ENCODE peak calls at places on chromosome 14, in five cellular contexts. O is osteocyte, F is IMR-90, S is neural crest cell, E is epithelial cell of esophagus. I is an unnamed sample.

GRCh38 chr14:61466249-61466904 is 145.0 kb downstream of the PRKCH start:
- DNase-seq in O (no peak), F (peak; percentile 98), S (no peak), E (peak; percentile 95), I (no peak)

GRCh38 chr14:91326514-91326832 is 82.0 kb upstream of the GPR68 start:
- DNase-seq in O (no peak), F (no peak), S (no peak), E (no peak), I (no peak)

GRCh38 chr14:49755378-49755777 is 12.6 kb upstream of the KLHDC2 start:
- DNase-seq in O (no peak), F (no peak), S (no peak), E (no peak), I (no peak)

GRCh38 chr14:58171090-58171489 is 19.1 kb upstream of the ARMH4 start:
- DNase-seq in O (no peak), F (peak; percentile 82), S (peak; percentile 55), E (peak; percentile 91), I (peak; percentile 67)

GRCh38 chr14:72196237-72196636 is 264.0 kb downstream of the RGS6 start:
- DNase-seq in O (no peak), F (no peak), S (no peak), E (no peak), I (no peak)

GRCh38 chr14:89621791-89622638 is 205.0 kb upstream of the FOXN3 start:
- DNase-seq in O (no peak), F (no peak), S (no peak), E (no peak), I (no peak)

GRCh38 chr14:93996130-93996695 is 888 bp upstream of the CCDC197 start:
- DNase-seq in O (no peak), F (no peak), S (no peak), E (no peak), I (no peak)

GRCh38 chr14:52694761-52695480 is 437 bp downstream of the ERO1A start:
- DNase-seq in O (no peak), F (peak; percentile 49), S (no peak), E (peak; percentile 71), I (peak; percentile 47)

GRCh38 chr14:49769171-49769570 is 1.2 kb downstream of the KLHDC2 start:
- DNase-seq in O (no peak), F (peak; percentile 52), S (no peak), E (peak; percentile 22), I (no peak)

GRCh38 chr14:63717704-63718103 is 10.2 kb downstream of the SGPP1 start:
- DNase-seq in O (no peak), F (peak; percentile 36), S (no peak), E (peak; percentile 17), I (no peak)

GRCh38 chr14:99802301-99803105 is 9.3 kb downstream of the EML1 start:
- DNase-seq in O (no peak), F (peak; percentile 53), S (no peak), E (no peak), I (no peak)

GRCh38 chr14:46399049-46399448 is 252.5 kb downstream of the RPL10L start:
- DNase-seq in O (no peak), F (no peak), S (no peak), E (no peak), I (no peak)

GRCh38 chr14:96888593-96888992 is 91.4 kb downstream of the VRK1 start:
- DNase-seq in O (no peak), F (no peak), S (no peak), E (no peak), I (no peak)

GRCh38 chr14:78131201-78131600 is 39.0 kb upstream of the NRXN3 start:
- DNase-seq in O (no peak), F (no peak), S (no peak), E (no peak), I (no peak)

GRCh38 chr14:31568671-31569070 is 7.5 kb downstream of the NUBPL start:
- DNase-seq in O (no peak), F (peak; percentile 61), S (no peak), E (peak; percentile 61), I (no peak)

GRCh38 chr14:52575858-52576257 is 23.2 kb downstream of the GPR137C start:
- DNase-seq in O (no peak), F (no peak), S (no peak), E (no peak), I (no peak)

GRCh38 chr14:77198576-77198975 is 17.0 kb downstream of the TMEM63C start:
- DNase-seq in O (no peak), F (no peak), S (no peak), E (no peak), I (no peak)

GRCh38 chr14:104106471-104106991 is 21.0 kb downstream of the ASPG start:
- DNase-seq in O (no peak), F (no peak), S (no peak), E (no peak), I (no peak)

GRCh38 chr14:59428581-59429012 is 36.6 kb downstream of the GPR135 start:
- DNase-seq in O (no peak), F (peak; percentile 83), S (no peak), E (no peak), I (no peak)
- TF ChIP-seq CTCF in O (peak; percentile 60), F (peak; percentile 29), S (no peak), E (peak; percentile 26), I (no peak)

DNA sequence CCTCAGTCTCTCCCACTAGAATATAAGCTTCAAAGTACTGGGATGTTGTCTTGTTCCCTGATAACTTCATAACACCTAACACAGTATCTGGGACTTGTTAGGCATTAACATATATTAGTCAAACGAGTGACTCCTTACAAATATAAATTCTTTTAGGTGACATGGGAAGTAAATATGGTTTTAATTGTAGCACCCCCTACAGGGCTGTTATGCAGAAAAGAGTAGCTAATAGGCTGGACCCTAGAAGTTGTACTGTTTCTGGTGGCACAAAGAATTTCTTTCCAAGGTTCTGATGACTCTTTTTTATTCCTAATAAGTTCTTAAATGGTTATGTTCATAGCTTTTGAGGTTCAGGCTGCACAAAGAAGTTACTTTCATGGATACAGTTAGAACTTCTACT is 29.8 kb downstream of the GPATCH2L start:
- DNase-seq in O (no peak), F (no peak), S (no peak), E (peak; percentile 14), I (no peak)
- TF ChIP-seq CTCF in O (peak; percentile 35), F (peak; percentile 24), S (peak; percentile 36), E (no peak), I (no peak)

GRCh38 chr14:101078892-101079221 is 175.3 kb upstream of the RTL1 start:
- DNase-seq in O (peak; percentile 78), F (no peak), S (no peak), E (no peak), I (no peak)
- TF ChIP-seq CTCF in O (no peak), F (no peak), S (no peak), E (no peak), I (no peak)

DNA sequence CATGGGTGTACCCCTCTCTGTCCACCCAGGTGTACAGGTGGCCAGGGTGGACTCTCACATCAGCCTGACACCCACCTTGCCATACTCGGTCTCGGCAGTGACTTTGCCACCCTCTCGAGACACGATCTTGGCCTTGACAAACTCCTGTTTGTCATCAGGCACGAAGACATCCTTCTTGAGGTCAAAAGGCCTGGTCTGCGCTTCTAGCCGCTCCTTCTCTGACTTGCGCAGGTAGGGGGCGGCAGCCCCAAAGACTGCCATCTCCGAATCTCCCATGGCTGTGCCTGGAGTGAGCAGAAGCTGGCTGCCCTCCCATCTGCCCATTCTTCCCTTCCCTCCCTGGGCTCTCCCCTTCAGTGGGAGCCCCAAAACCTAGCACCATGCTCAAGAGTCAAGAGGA is 2.0 kb downstream of the MYH7 start:
- DNase-seq in O (no peak), F (no peak), S (no peak), E (no peak), I (no peak)
- TF ChIP-seq CTCF in O (no peak), F (no peak), S (no peak), E (no peak), I (no peak)

GRCh38 chr14:70924521-70924920 is 17.3 kb downstream of the PCNX1 start:
- DNase-seq in O (no peak), F (no peak), S (no peak), E (no peak), I (no peak)
- TF ChIP-seq CTCF in O (no peak), F (no peak), S (no peak), E (no peak), I (no peak)

GRCh38 chr14:75242546-75243273 is 35.9 kb upstream of the FOS start:
- DNase-seq in O (no peak), F (peak; percentile 87), S (no peak), E (peak; percentile 92), I (no peak)

GRCh38 chr14:75234173-75234855 is 44.3 kb upstream of the FOS start:
- DNase-seq in O (no peak), F (peak; percentile 90), S (no peak), E (peak; percentile 69), I (no peak)

GRCh38 chr14:75240781-75241180 is 37.8 kb upstream of the FOS start:
- DNase-seq in O (no peak), F (no peak), S (no peak), E (no peak), I (no peak)

GRCh38 chr14:75236897-75237296 is 41.7 kb upstream of the FOS start:
- DNase-seq in O (no peak), F (no peak), S (no peak), E (no peak), I (no peak)

GRCh38 chr14:75238728-75239455 is 39.7 kb upstream of the FOS start:
- DNase-seq in O (no peak), F (no peak), S (no peak), E (no peak), I (no peak)
- TF ChIP-seq CTCF in O (no peak), F (no peak), S (no peak), E (no peak), I (no peak)

DNA sequence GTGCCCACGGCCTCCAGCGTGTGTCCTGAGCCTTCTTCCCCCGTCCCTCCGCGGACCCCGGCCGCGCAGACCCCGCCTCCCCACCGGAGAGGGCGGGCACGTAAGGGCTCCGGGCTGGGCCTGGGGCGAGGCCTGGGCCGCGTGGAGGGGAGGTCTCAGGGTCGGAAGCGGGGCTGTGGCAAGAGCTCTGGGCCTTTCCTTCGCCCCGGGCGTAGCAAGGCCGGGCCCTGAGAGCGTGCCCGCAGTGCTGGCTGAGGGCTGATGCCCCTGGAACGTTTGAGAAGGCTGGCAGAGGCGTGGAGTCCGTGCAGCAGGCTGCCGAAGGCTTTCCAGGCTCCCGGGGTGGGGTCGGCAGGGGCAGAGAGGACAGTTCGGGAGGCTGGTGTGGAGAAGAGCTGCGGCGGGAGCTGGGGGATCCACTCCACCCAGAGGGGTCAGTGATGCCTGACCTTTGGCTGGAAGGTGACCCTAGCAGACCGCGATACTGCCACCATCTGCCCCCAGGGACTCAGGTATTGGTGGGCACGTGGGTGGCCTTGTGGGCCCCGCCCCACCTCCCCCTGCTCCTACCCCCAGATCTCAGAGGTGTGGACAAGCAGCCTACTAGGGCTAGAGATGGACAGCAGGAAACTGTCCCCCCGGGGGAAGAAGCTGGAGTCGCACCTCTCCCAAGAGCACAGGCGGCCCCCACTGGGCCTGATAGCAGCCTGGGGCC is 545 bp downstream of the TEX22 start:
- DNase-seq in O (no peak), F (peak; percentile 11), S (no peak), E (no peak), I (no peak)
- TF ChIP-seq CTCF in O (no peak), F (no peak), S (no peak), E (no peak), I (no peak)

I was measured in GM13976.